ENCODE peak calls at places on chromosomes 16 and 17, in seven cellular contexts. One of them, this sample, is unnamed.

GRCh38 chr17:52145496-52145895 is 13.0 kb downstream of the CA10 start:
- DNase-seq in CD4-positive, alpha-beta memory T cell: no peak
- DNase-seq in psoas muscle: no peak
- DNase-seq in H1: no peak
- DNase-seq in testis: no peak
- DNase-seq in small intestine: peak
- DNase-seq in mammary epithelial cell: peak
- DNase-seq in this sample: no peak

GRCh38 chr16:59021751-59022150 is 287.6 kb upstream of the GOT2 start:
- DNase-seq in testis: no peak
- DNase-seq in CD4-positive, alpha-beta memory T cell: no peak
- DNase-seq in small intestine: no peak
- DNase-seq in psoas muscle: no peak
- DNase-seq in mammary epithelial cell: peak
- DNase-seq in H1: no peak
- DNase-seq in this sample: no peak

GRCh38 chr17:63816669-63817068 is 10.6 kb upstream of the PSMC5 start:
- DNase-seq in mammary epithelial cell: no peak
- DNase-seq in H1: no peak
- DNase-seq in psoas muscle: no peak
- DNase-seq in testis: no peak
- DNase-seq in small intestine: no peak
- DNase-seq in CD4-positive, alpha-beta memory T cell: no peak
- DNase-seq in this sample: no peak

GRCh38 chr16:2147981-2148671 is at the start of gene RAB26:
- DNase-seq in testis: peak
- DNase-seq in CD4-positive, alpha-beta memory T cell: peak
- DNase-seq in H1: no peak
- DNase-seq in small intestine: peak
- DNase-seq in mammary epithelial cell: peak
- DNase-seq in psoas muscle: peak
- DNase-seq in this sample: no peak

GRCh38 chr17:55496094-55496881 is 15.0 kb downstream of the SMIM36 start:
- DNase-seq in psoas muscle: no peak
- DNase-seq in small intestine: peak
- DNase-seq in testis: peak
- DNase-seq in CD4-positive, alpha-beta memory T cell: no peak
- DNase-seq in mammary epithelial cell: peak
- DNase-seq in H1: no peak
- DNase-seq in this sample: no peak

GRCh38 chr17:5789443-5789842 is 205.1 kb upstream of the NLRP1 start:
- DNase-seq in H1: no peak
- DNase-seq in testis: no peak
- DNase-seq in mammary epithelial cell: no peak
- DNase-seq in small intestine: no peak
- DNase-seq in psoas muscle: no peak
- DNase-seq in CD4-positive, alpha-beta memory T cell: no peak
- DNase-seq in this sample: no peak

GRCh38 chr17:5111402-5112204 is at the start of gene ZNF232:
- DNase-seq in small intestine: peak
- DNase-seq in psoas muscle: peak
- DNase-seq in H1: peak
- DNase-seq in CD4-positive, alpha-beta memory T cell: peak
- DNase-seq in mammary epithelial cell: peak
- DNase-seq in testis: peak
- DNase-seq in this sample: peak

GRCh38 chr17:45020354-45021138 is 30.9 kb downstream of the DCAKD start:
- DNase-seq in CD4-positive, alpha-beta memory T cell: no peak
- DNase-seq in small intestine: no peak
- DNase-seq in testis: peak
- DNase-seq in psoas muscle: peak
- DNase-seq in H1: no peak
- DNase-seq in mammary epithelial cell: no peak
- DNase-seq in this sample: no peak

GRCh38 chr17:31373150-31374082 is 18.1 kb upstream of the RAB11FIP4 start:
- DNase-seq in small intestine: peak
- DNase-seq in psoas muscle: no peak
- DNase-seq in CD4-positive, alpha-beta memory T cell: peak
- DNase-seq in mammary epithelial cell: peak
- DNase-seq in testis: no peak
- DNase-seq in H1: no peak
- DNase-seq in this sample: no peak

GRCh38 chr17:38606646-38607611 is 1.2 kb upstream of the SRCIN1 start:
- DNase-seq in CD4-positive, alpha-beta memory T cell: no peak
- DNase-seq in psoas muscle: peak
- DNase-seq in small intestine: no peak
- DNase-seq in testis: peak
- DNase-seq in H1: no peak
- DNase-seq in mammary epithelial cell: no peak
- DNase-seq in this sample: no peak

GRCh38 chr17:19307521-19307920 is 55.0 kb downstream of the B9D1 start:
- DNase-seq in H1: no peak
- DNase-seq in CD4-positive, alpha-beta memory T cell: no peak
- DNase-seq in mammary epithelial cell: no peak
- DNase-seq in small intestine: no peak
- DNase-seq in psoas muscle: no peak
- DNase-seq in testis: no peak
- DNase-seq in this sample: no peak

GRCh38 chr16:75208242-75208825 is 1.4 kb upstream of the CTRB2 start:
- DNase-seq in mammary epithelial cell: no peak
- DNase-seq in testis: no peak
- DNase-seq in CD4-positive, alpha-beta memory T cell: no peak
- DNase-seq in H1: no peak
- DNase-seq in small intestine: no peak
- DNase-seq in psoas muscle: no peak
- DNase-seq in this sample: no peak

GRCh38 chr17:80544655-80545498 is at the start of gene RPTOR:
- DNase-seq in H1: peak
- DNase-seq in psoas muscle: peak
- DNase-seq in small intestine: peak
- DNase-seq in testis: peak
- DNase-seq in mammary epithelial cell: peak
- DNase-seq in CD4-positive, alpha-beta memory T cell: peak
- DNase-seq in this sample: peak

GRCh38 chr17:80545499-80545826 is 825 bp downstream of the RPTOR start:
- DNase-seq in H1: no peak
- DNase-seq in psoas muscle: no peak
- DNase-seq in testis: no peak
- DNase-seq in CD4-positive, alpha-beta memory T cell: no peak
- DNase-seq in mammary epithelial cell: peak
- DNase-seq in small intestine: no peak
- DNase-seq in this sample: no peak

DNA sequence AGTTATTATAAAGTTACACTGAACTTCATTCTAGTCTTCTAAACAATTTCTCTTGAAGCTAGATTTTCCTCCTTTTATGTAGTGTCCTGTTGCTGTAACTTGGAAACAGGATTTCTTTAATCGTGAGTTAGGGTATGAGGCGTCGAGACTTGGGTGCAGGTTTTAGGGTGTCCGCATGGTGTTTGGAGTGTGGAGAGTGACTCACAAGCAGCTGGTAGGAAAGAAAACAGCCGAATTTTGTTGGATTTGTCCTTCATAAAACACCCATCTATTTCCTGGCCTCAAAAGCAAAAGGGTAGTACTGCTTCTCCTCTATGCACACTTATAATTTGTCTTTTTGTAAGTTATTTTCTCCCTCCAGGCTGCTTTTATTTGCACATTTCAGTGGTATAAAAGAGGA is 1.6 kb downstream of the RPTOR start:
- DNase-seq in psoas muscle: no peak
- DNase-seq in CD4-positive, alpha-beta memory T cell: no peak
- DNase-seq in testis: no peak
- DNase-seq in H1: no peak
- DNase-seq in small intestine: no peak
- DNase-seq in mammary epithelial cell: no peak
- DNase-seq in this sample: no peak
- H3K4me3 ChIP-seq in psoas muscle: peak
- H3K4me3 ChIP-seq in CD4-positive, alpha-beta memory T cell: no peak
- H3K4me3 ChIP-seq in testis: no peak
- H3K4me3 ChIP-seq in H1: no peak
- H3K4me3 ChIP-seq in small intestine: no peak
- H3K4me3 ChIP-seq in mammary epithelial cell: no peak
- H3K4me3 ChIP-seq in this sample: no peak

GRCh38 chr17:49646391-49647255 is 31.3 kb downstream of the SPOP start:
- DNase-seq in mammary epithelial cell: peak
- DNase-seq in small intestine: peak
- DNase-seq in psoas muscle: peak
- DNase-seq in H1: no peak
- DNase-seq in testis: no peak
- DNase-seq in CD4-positive, alpha-beta memory T cell: no peak
- DNase-seq in this sample: no peak
- H3K4me3 ChIP-seq in mammary epithelial cell: peak
- H3K4me3 ChIP-seq in small intestine: no peak
- H3K4me3 ChIP-seq in psoas muscle: peak
- H3K4me3 ChIP-seq in H1: no peak
- H3K4me3 ChIP-seq in testis: no peak
- H3K4me3 ChIP-seq in CD4-positive, alpha-beta memory T cell: no peak
- H3K4me3 ChIP-seq in this sample: no peak

GRCh38 chr16:10822702-10823101 is 4.1 kb upstream of the TVP23A start:
- DNase-seq in mammary epithelial cell: no peak
- DNase-seq in testis: no peak
- DNase-seq in H1: no peak
- DNase-seq in CD4-positive, alpha-beta memory T cell: no peak
- DNase-seq in psoas muscle: no peak
- DNase-seq in small intestine: no peak
- DNase-seq in this sample: no peak
- H3K4me3 ChIP-seq in mammary epithelial cell: no peak
- H3K4me3 ChIP-seq in testis: no peak
- H3K4me3 ChIP-seq in H1: no peak
- H3K4me3 ChIP-seq in CD4-positive, alpha-beta memory T cell: no peak
- H3K4me3 ChIP-seq in psoas muscle: no peak
- H3K4me3 ChIP-seq in small intestine: no peak
- H3K4me3 ChIP-seq in this sample: no peak

GRCh38 chr17:15257316-15257925 is 7.7 kb downstream of the PMP22 start:
- DNase-seq in H1: no peak
- DNase-seq in small intestine: peak
- DNase-seq in testis: peak
- DNase-seq in psoas muscle: peak
- DNase-seq in mammary epithelial cell: peak
- DNase-seq in CD4-positive, alpha-beta memory T cell: peak
- DNase-seq in this sample: no peak
- H3K4me3 ChIP-seq in H1: no peak
- H3K4me3 ChIP-seq in small intestine: no peak
- H3K4me3 ChIP-seq in testis: no peak
- H3K4me3 ChIP-seq in psoas muscle: peak
- H3K4me3 ChIP-seq in mammary epithelial cell: no peak
- H3K4me3 ChIP-seq in CD4-positive, alpha-beta memory T cell: no peak
- H3K4me3 ChIP-seq in this sample: peak

GRCh38 chr16:56559109-56559508 is 5.8 kb upstream of the MT4 start:
- DNase-seq in H1: no peak
- DNase-seq in CD4-positive, alpha-beta memory T cell: no peak
- DNase-seq in testis: no peak
- DNase-seq in mammary epithelial cell: no peak
- DNase-seq in psoas muscle: no peak
- DNase-seq in small intestine: no peak
- DNase-seq in this sample: no peak
- H3K4me3 ChIP-seq in H1: no peak
- H3K4me3 ChIP-seq in CD4-positive, alpha-beta memory T cell: no peak
- H3K4me3 ChIP-seq in testis: no peak
- H3K4me3 ChIP-seq in mammary epithelial cell: no peak
- H3K4me3 ChIP-seq in psoas muscle: no peak
- H3K4me3 ChIP-seq in small intestine: no peak
- H3K4me3 ChIP-seq in this sample: no peak

GRCh38 chr17:1206016-1206787 is 26.4 kb upstream of the ABR start:
- DNase-seq in small intestine: no peak
- DNase-seq in psoas muscle: no peak
- DNase-seq in testis: no peak
- DNase-seq in H1: no peak
- DNase-seq in mammary epithelial cell: no peak
- DNase-seq in CD4-positive, alpha-beta memory T cell: no peak
- DNase-seq in this sample: no peak

GRCh38 chr17:1203967-1204291 is 24.1 kb upstream of the ABR start:
- DNase-seq in small intestine: no peak
- DNase-seq in psoas muscle: no peak
- DNase-seq in testis: no peak
- DNase-seq in mammary epithelial cell: no peak
- DNase-seq in CD4-positive, alpha-beta memory T cell: no peak
- DNase-seq in H1: no peak
- DNase-seq in this sample: no peak

GRCh38 chr17:1200440-1200839 is 20.7 kb upstream of the ABR start:
- DNase-seq in small intestine: no peak
- DNase-seq in mammary epithelial cell: no peak
- DNase-seq in H1: no peak
- DNase-seq in CD4-positive, alpha-beta memory T cell: no peak
- DNase-seq in psoas muscle: no peak
- DNase-seq in testis: no peak
- DNase-seq in this sample: no peak

GRCh38 chr17:1201132-1201702 is 21.4 kb upstream of the ABR start:
- DNase-seq in H1: no peak
- DNase-seq in psoas muscle: no peak
- DNase-seq in small intestine: peak
- DNase-seq in testis: no peak
- DNase-seq in mammary epithelial cell: no peak
- DNase-seq in CD4-positive, alpha-beta memory T cell: peak
- DNase-seq in this sample: no peak

DNA sequence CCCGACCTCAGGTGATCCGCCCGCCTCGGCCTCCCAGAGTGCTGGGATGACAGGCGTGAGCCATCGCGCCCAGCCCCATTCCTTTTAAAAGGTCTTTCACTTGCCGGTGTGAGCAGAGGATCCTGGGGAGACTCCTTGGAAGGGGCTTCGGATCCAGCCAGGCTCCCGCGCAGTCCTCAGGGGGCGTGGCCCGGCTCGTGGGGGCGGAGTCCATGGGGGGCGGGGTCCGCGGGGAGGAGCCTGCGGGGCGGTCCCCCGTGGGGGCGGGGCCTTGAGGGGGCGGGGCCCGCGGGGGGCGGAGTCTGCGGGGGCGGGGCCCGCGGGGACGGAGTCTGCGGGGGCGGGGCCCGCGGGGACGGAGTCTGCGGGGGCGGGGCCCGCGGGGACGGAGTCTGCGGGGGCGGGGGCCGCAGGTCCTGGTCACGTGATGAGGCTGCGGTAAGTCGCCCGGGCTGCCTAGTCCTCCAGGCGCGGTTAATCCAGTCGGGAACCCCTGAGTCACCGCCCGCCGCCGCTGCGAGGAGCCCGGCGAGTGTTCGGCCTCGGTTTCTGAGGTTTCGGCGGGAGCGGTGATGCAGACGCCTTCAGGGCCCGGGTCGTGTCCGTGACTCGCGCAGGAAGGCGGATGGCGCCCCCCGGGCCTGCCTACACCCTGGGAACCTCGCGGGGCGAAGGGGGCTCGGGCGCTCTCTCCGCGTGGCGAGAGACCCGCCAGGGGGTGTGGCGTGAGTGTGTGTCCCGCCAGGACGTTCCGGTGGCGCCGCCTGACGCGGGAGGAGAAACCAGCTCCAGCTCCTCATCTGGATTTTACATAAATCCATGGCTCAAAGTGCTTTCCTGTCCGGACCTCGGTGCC is 23.6 kb upstream of the ABR start:
- DNase-seq in psoas muscle: peak
- DNase-seq in small intestine: peak
- DNase-seq in CD4-positive, alpha-beta memory T cell: peak
- DNase-seq in mammary epithelial cell: peak
- DNase-seq in testis: peak
- DNase-seq in H1: no peak
- DNase-seq in this sample: no peak
- H3K4me3 ChIP-seq in psoas muscle: peak
- H3K4me3 ChIP-seq in small intestine: no peak
- H3K4me3 ChIP-seq in CD4-positive, alpha-beta memory T cell: no peak
- H3K4me3 ChIP-seq in mammary epithelial cell: peak
- H3K4me3 ChIP-seq in testis: peak
- H3K4me3 ChIP-seq in H1: peak
- H3K4me3 ChIP-seq in this sample: peak